ENCODE peak calls at places on chromosome 1, in eight cellular contexts. I, R, E, Y, T, Q, D and S are unnamed samples.

GRCh38 chr1:185632659-185633428 is 101.3 kb upstream of the HMCN1 start:
- DNase-seq in E (no peak), Y (no peak), T (peak; percentile 87), Q (no peak), R (no peak), D (no peak), I (no peak), S (no peak)

GRCh38 chr1:89719502-89720306 is 86.8 kb downstream of the LRRC8C start:
- DNase-seq in T (peak; percentile 66), R (no peak), Q (no peak), E (no peak), I (no peak), Y (no peak), D (no peak), S (no peak)

GRCh38 chr1:22601610-22602009 is 34.8 kb upstream of the C1QA start:
- DNase-seq in E (no peak), I (no peak), D (no peak), Q (no peak), T (no peak), R (no peak), Y (no peak), S (no peak)

GRCh38 chr1:4107291-4107690 is 207.2 kb upstream of the C1orf174 start:
- DNase-seq in R (peak; percentile 13), D (no peak), Q (no peak), Y (no peak), E (no peak), T (no peak), I (no peak), S (no peak)

GRCh38 chr1:210475806-210476205 is 147.1 kb downstream of the HHAT start:
- DNase-seq in E (no peak), R (no peak), T (no peak), D (no peak), Q (no peak), I (no peak), Y (no peak), S (no peak)

GRCh38 chr1:116807394-116807793 is 53.2 kb downstream of the CD2 start:
- DNase-seq in R (no peak), T (no peak), Y (no peak), Q (no peak), E (no peak), D (no peak), I (no peak), S (no peak)

GRCh38 chr1:213211201-213211600 is 160.2 kb downstream of the RPS6KC1 start:
- DNase-seq in D (no peak), E (no peak), T (no peak), Q (no peak), I (no peak), R (no peak), Y (no peak), S (no peak)

GRCh38 chr1:167431261-167431908 is 86.9 kb downstream of the CD247 start:
- DNase-seq in R (no peak), Y (no peak), T (no peak), I (no peak), D (no peak), E (peak; percentile 62), Q (no peak), S (peak; percentile 61)

GRCh38 chr1:225447649-225448048 is 19.8 kb upstream of the LBR start:
- DNase-seq in D (peak; percentile 85), R (peak; percentile 69), T (peak; percentile 57), E (no peak), Y (no peak), Q (no peak), I (no peak), S (no peak)

GRCh38 chr1:29960906-29961675 is 724.8 kb downstream of the PTPRU start:
- DNase-seq in T (no peak), I (no peak), E (peak; percentile 5), Y (no peak), D (no peak), Q (no peak), R (no peak), S (no peak)

GRCh38 chr1:15755021-15755642 is 3.5 kb upstream of the FBLIM1 start:
- DNase-seq in Y (no peak), R (no peak), E (no peak), T (no peak), D (no peak), I (no peak), Q (no peak), S (no peak)